ENCODE peak calls at places on chromosomes 7 and 10, in ten cellular contexts. G, Z, I, C, M, J, P, O, U and B are unnamed samples.

GRCh38 chr7:86058649-86059048 is 585.1 kb upstream of the GRM3 start:
- DNase-seq in C (no peak), J (no peak), O (no peak), U (no peak), G (no peak), Z (no peak), M (no peak), I (no peak), P (no peak), B (peak; percentile 33)

GRCh38 chr10:63901228-63901627 is 380.0 kb downstream of the REEP3 start:
- DNase-seq in I (no peak), M (no peak), C (no peak), U (no peak), Z (no peak), O (peak; percentile 64), P (no peak), J (no peak), G (no peak), B (no peak)

GRCh38 chr7:151981223-151981622 is 25.0 kb downstream of the GALNTL5 start:
- DNase-seq in G (no peak), J (no peak), O (no peak), M (no peak), I (no peak), Z (no peak), P (no peak), C (no peak), U (no peak), B (no peak)

GRCh38 chr10:79082035-79082373 is 13.2 kb downstream of the ZMIZ1 start:
- DNase-seq in O (no peak), G (no peak), I (no peak), C (no peak), Z (no peak), J (no peak), U (no peak), P (no peak), M (no peak), B (no peak)

GRCh38 chr7:50303894-50304157 is 690 bp upstream of the IKZF1 start:
- DNase-seq in I (no peak), M (no peak), P (peak; percentile 64), Z (no peak), U (no peak), J (no peak), O (peak; percentile 51), G (no peak), C (no peak), B (no peak)

GRCh38 chr7:26853788-26854393 is 10.5 kb downstream of the SKAP2 start:
- DNase-seq in U (no peak), Z (no peak), C (peak; percentile 18), M (peak; percentile 64), P (no peak), I (no peak), G (peak; percentile 66), O (peak; percentile 28), J (no peak), B (no peak)

GRCh38 chr7:15620491-15621185 is 58.8 kb upstream of the AGMO start:
- DNase-seq in U (no peak), Z (no peak), J (no peak), C (no peak), O (no peak), G (peak; percentile 15), I (no peak), P (no peak), M (peak; percentile 20), B (no peak)

GRCh38 chr10:105837951-105838350 is 1196.9 kb downstream of the SORCS3 start:
- DNase-seq in O (peak; percentile 25), J (no peak), I (no peak), U (no peak), C (no peak), G (peak; percentile 39), M (peak; percentile 2), P (no peak), Z (no peak), B (no peak)

GRCh38 chr7:33809218-33809617 is 96.1 kb upstream of the BMPER start:
- DNase-seq in P (no peak), I (no peak), Z (no peak), G (no peak), J (no peak), C (no peak), U (no peak), O (no peak), M (peak; percentile 24), B (no peak)

GRCh38 chr10:111084346-111085255 is 7.8 kb downstream of the ADRA2A start:
- DNase-seq in M (no peak), G (no peak), P (no peak), Z (no peak), C (no peak), I (no peak), O (no peak), J (peak; percentile 38), U (no peak), B (no peak)

GRCh38 chr7:47330561-47331178 is 251.2 kb downstream of the TNS3 start:
- DNase-seq in P (no peak), U (no peak), O (no peak), Z (no peak), I (no peak), M (no peak), J (peak; percentile 59), G (no peak), C (no peak), B (no peak)

GRCh38 chr7:14676896-14677295 is 225.7 kb downstream of the DGKB start:
- DNase-seq in P (no peak), U (no peak), M (no peak), G (no peak), O (no peak), I (no peak), J (no peak), C (no peak), Z (no peak), B (no peak)

GRCh38 chr7:71770269-71770907 is 638.4 kb downstream of the GALNT17 start:
- DNase-seq in J (no peak), P (no peak), I (no peak), Z (no peak), G (no peak), U (no peak), C (no peak), O (no peak), M (no peak), B (no peak)

GRCh38 chr10:95469251-95469650 is 91.9 kb downstream of the SORBS1 start:
- DNase-seq in Z (no peak), M (no peak), U (no peak), P (no peak), C (no peak), J (no peak), I (no peak), G (no peak), O (no peak), B (no peak)

GRCh38 chr7:148079206-148079605 is 511.4 kb upstream of the C7orf33 start:
- DNase-seq in P (no peak), J (no peak), M (no peak), I (no peak), G (no peak), Z (no peak), O (no peak), C (no peak), U (no peak), B (no peak)

GRCh38 chr7:148079681-148080080 is 510.9 kb upstream of the C7orf33 start:
- DNase-seq in P (no peak), U (no peak), C (no peak), M (no peak), O (no peak), Z (no peak), I (no peak), G (no peak), J (no peak), B (no peak)

DNA sequence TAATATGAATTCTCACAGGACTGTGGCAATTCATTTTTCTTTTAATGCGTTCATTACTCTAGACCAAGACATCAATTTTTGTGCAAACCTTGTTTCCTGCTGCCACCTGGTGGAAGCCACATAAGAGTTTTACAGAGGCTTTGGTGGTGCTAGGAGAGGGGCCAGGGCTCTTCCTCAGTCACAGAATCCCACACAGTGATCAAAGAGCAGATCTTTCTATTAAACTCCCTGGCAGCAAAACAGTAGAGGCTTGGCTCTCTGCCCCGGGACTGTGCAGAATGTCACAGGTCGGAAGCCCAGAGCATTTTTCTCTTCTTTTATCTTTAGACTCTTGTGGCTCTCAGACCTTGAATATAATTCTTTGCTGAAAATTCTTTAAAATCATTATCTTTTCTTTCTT is 506.4 kb upstream of the C7orf33 start:
- DNase-seq in U (no peak), P (no peak), J (no peak), I (peak; percentile 38), Z (no peak), G (peak; percentile 66), O (peak; percentile 66), C (peak; percentile 28), M (peak; percentile 70), B (no peak)
- TF ChIP-seq CTCF in U (peak; percentile 27), P (no peak), J (peak; percentile 34), I (peak; percentile 34), Z (no peak), G (peak; percentile 64), O (peak; percentile 80), C (peak; percentile 66), M (peak; percentile 77), B (peak; percentile 33)

DNA sequence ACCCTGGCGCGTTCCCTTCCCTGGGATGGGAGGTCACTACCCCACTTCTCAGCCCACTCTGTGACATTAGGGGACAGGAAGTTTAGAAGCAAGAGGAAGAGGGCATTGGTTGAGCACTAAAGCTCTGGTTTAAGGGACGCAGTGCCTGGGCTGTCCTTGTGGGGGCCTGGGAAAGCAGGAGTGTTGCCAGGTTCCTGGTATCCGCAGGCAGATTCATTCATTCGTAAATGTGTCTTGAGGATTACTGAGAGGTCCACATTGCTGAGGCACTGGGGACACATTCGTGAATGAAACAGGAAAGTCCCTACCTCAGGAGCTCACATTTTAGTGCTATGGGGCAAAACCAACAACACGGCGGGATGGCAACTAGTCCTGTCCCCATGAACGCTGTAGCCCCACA is 69.4 kb downstream of the COL13A1 start:
- DNase-seq in J (no peak), Z (no peak), U (no peak), P (no peak), I (no peak), M (no peak), O (peak; percentile 56), G (no peak), C (no peak), B (no peak)
- TF ChIP-seq CTCF in J (no peak), Z (no peak), U (no peak), P (no peak), I (no peak), M (no peak), O (peak; percentile 12), G (no peak), C (no peak), B (no peak)

GRCh38 chr10:70458329-70459060 is 17.0 kb upstream of the NODAL start:
- DNase-seq in J (peak; percentile 93), P (no peak), G (peak; percentile 68), O (peak; percentile 63), U (peak; percentile 93), I (peak; percentile 45), M (peak; percentile 79), C (peak; percentile 24), Z (no peak), B (peak; percentile 62)
- TF ChIP-seq CTCF in J (no peak), P (no peak), G (no peak), O (no peak), U (no peak), I (no peak), M (no peak), C (no peak), Z (no peak), B (no peak)

DNA sequence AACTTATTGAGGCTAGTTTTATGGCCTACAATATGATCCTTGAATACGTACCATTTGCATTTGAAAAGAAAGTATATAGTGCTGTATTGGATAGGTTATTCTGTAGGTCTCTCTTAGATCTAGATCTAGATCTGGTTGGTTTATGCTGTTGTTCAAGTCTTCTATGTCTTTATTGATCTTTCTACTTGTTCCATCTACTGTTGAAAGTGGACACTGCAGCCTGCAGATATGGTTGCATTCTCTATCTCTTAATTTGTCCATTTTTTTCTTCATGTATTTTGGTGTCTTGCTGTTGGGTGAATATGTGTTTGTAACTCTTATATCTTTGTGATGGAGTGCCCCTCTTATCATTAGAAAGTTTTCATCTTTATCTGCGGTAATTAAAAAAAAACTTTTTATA is 139.4 kb upstream of the PCDH15 start:
- DNase-seq in P (no peak), M (peak; percentile 4), U (no peak), O (no peak), Z (no peak), J (no peak), I (no peak), G (no peak), C (no peak), B (no peak)
- TF ChIP-seq CTCF in P (no peak), M (no peak), U (no peak), O (no peak), Z (no peak), J (no peak), I (no peak), G (no peak), C (no peak), B (no peak)